ENCODE peak calls at places on chromosomes 12 and 14, in five cellular contexts. One of them, this sample, is unnamed.
A peak's percentile ranks its signal among the peaks of the same experiment; 100 is the strongest.

GRCh38 chr12:117100251-117100650 is 1.0 kb upstream of the TESC start:
- DNase-seq in DMS153: no peak
- DNase-seq in activated CD4-positive, alpha-beta T cell treated with anti-CD3 and anti-CD28 coated beads, Interleukin-2, amount 50 U/mL, for 1 hour: no peak
- DNase-seq in AG20443: peak; percentile 66
- DNase-seq in EL: peak; percentile 15
- DNase-seq in this sample: no peak

GRCh38 chr12:118034429-118035193 is 18.1 kb downstream of the RFC5 start:
- DNase-seq in DMS153: peak; percentile 36
- DNase-seq in activated CD4-positive, alpha-beta T cell treated with anti-CD3 and anti-CD28 coated beads, Interleukin-2, amount 50 U/mL, for 1 hour: no peak
- DNase-seq in AG20443: peak; percentile 68
- DNase-seq in EL: peak; percentile 71
- DNase-seq in this sample: peak; percentile 37

GRCh38 chr12:21296751-21297406 is 37.8 kb downstream of the SLCO1A2 start:
- DNase-seq in DMS153: no peak
- DNase-seq in activated CD4-positive, alpha-beta T cell treated with anti-CD3 and anti-CD28 coated beads, Interleukin-2, amount 50 U/mL, for 1 hour: no peak
- DNase-seq in AG20443: peak; percentile 58
- DNase-seq in EL: peak; percentile 36
- DNase-seq in this sample: no peak

GRCh38 chr14:33377596-33378390 is 439.1 kb downstream of the NPAS3 start:
- DNase-seq in DMS153: no peak
- DNase-seq in activated CD4-positive, alpha-beta T cell treated with anti-CD3 and anti-CD28 coated beads, Interleukin-2, amount 50 U/mL, for 1 hour: no peak
- DNase-seq in AG20443: no peak
- DNase-seq in EL: no peak
- DNase-seq in this sample: no peak

GRCh38 chr12:113302925-113303640 is 31.8 kb downstream of the SLC8B1 start:
- DNase-seq in DMS153: peak; percentile 38
- DNase-seq in activated CD4-positive, alpha-beta T cell treated with anti-CD3 and anti-CD28 coated beads, Interleukin-2, amount 50 U/mL, for 1 hour: no peak
- DNase-seq in AG20443: no peak
- DNase-seq in EL: no peak
- DNase-seq in this sample: no peak

GRCh38 chr12:138898-139534 is 72.4 kb downstream of the IQSEC3 start:
- DNase-seq in DMS153: no peak
- DNase-seq in activated CD4-positive, alpha-beta T cell treated with anti-CD3 and anti-CD28 coated beads, Interleukin-2, amount 50 U/mL, for 1 hour: no peak
- DNase-seq in AG20443: peak; percentile 39
- DNase-seq in EL: peak; percentile 14
- DNase-seq in this sample: no peak

GRCh38 chr12:5561057-5561456 is 129.1 kb downstream of the NTF3 start:
- DNase-seq in DMS153: no peak
- DNase-seq in activated CD4-positive, alpha-beta T cell treated with anti-CD3 and anti-CD28 coated beads, Interleukin-2, amount 50 U/mL, for 1 hour: no peak
- DNase-seq in AG20443: no peak
- DNase-seq in EL: no peak
- DNase-seq in this sample: no peak

GRCh38 chr14:22536853-22537338 is 52.1 kb downstream of the DAD1 start:
- DNase-seq in DMS153: no peak
- DNase-seq in activated CD4-positive, alpha-beta T cell treated with anti-CD3 and anti-CD28 coated beads, Interleukin-2, amount 50 U/mL, for 1 hour: peak; percentile 77
- DNase-seq in AG20443: peak; percentile 93
- DNase-seq in EL: peak; percentile 98
- DNase-seq in this sample: peak; percentile 93

GRCh38 chr14:105167303-105168092 is 1.1 kb downstream of the JAG2 start:
- DNase-seq in DMS153: no peak
- DNase-seq in activated CD4-positive, alpha-beta T cell treated with anti-CD3 and anti-CD28 coated beads, Interleukin-2, amount 50 U/mL, for 1 hour: no peak
- DNase-seq in AG20443: no peak
- DNase-seq in EL: no peak
- DNase-seq in this sample: no peak

GRCh38 chr12:27780612-27781408 is 774 bp upstream of the MANSC4 start:
- DNase-seq in DMS153: no peak
- DNase-seq in activated CD4-positive, alpha-beta T cell treated with anti-CD3 and anti-CD28 coated beads, Interleukin-2, amount 50 U/mL, for 1 hour: peak; percentile 30
- DNase-seq in AG20443: peak; percentile 55
- DNase-seq in EL: peak; percentile 74
- DNase-seq in this sample: no peak

GRCh38 chr14:79333198-79333546 is 878.1 kb downstream of the DIO2 start:
- DNase-seq in DMS153: no peak
- DNase-seq in activated CD4-positive, alpha-beta T cell treated with anti-CD3 and anti-CD28 coated beads, Interleukin-2, amount 50 U/mL, for 1 hour: no peak
- DNase-seq in AG20443: no peak
- DNase-seq in EL: no peak
- DNase-seq in this sample: no peak

GRCh38 chr14:54512393-54512792 is 2.7 kb downstream of the CGRRF1 start:
- DNase-seq in DMS153: no peak
- DNase-seq in activated CD4-positive, alpha-beta T cell treated with anti-CD3 and anti-CD28 coated beads, Interleukin-2, amount 50 U/mL, for 1 hour: no peak
- DNase-seq in AG20443: no peak
- DNase-seq in EL: no peak
- DNase-seq in this sample: no peak

GRCh38 chr12:8145754-8146415 is 10.9 kb upstream of the ZNF705A start:
- DNase-seq in DMS153: no peak
- DNase-seq in activated CD4-positive, alpha-beta T cell treated with anti-CD3 and anti-CD28 coated beads, Interleukin-2, amount 50 U/mL, for 1 hour: no peak
- DNase-seq in AG20443: peak; percentile 75
- DNase-seq in EL: peak; percentile 60
- DNase-seq in this sample: no peak

GRCh38 chr12:19236656-19237055 is 107.1 kb downstream of the PLEKHA5 start:
- DNase-seq in DMS153: no peak
- DNase-seq in activated CD4-positive, alpha-beta T cell treated with anti-CD3 and anti-CD28 coated beads, Interleukin-2, amount 50 U/mL, for 1 hour: no peak
- DNase-seq in AG20443: no peak
- DNase-seq in EL: peak; percentile 36
- DNase-seq in this sample: no peak

GRCh38 chr12:74129702-74130101 is 407.9 kb upstream of the ATXN7L3B start:
- DNase-seq in DMS153: no peak
- DNase-seq in activated CD4-positive, alpha-beta T cell treated with anti-CD3 and anti-CD28 coated beads, Interleukin-2, amount 50 U/mL, for 1 hour: no peak
- DNase-seq in AG20443: no peak
- DNase-seq in EL: no peak
- DNase-seq in this sample: no peak

GRCh38 chr14:58078471-58078870 is 73.5 kb downstream of the ARMH4 start:
- DNase-seq in DMS153: no peak
- DNase-seq in activated CD4-positive, alpha-beta T cell treated with anti-CD3 and anti-CD28 coated beads, Interleukin-2, amount 50 U/mL, for 1 hour: no peak
- DNase-seq in AG20443: no peak
- DNase-seq in EL: peak; percentile 60
- DNase-seq in this sample: no peak

GRCh38 chr12:93634416-93634815 is 42.8 kb upstream of the CRADD start:
- DNase-seq in DMS153: no peak
- DNase-seq in activated CD4-positive, alpha-beta T cell treated with anti-CD3 and anti-CD28 coated beads, Interleukin-2, amount 50 U/mL, for 1 hour: no peak
- DNase-seq in AG20443: peak; percentile 22
- DNase-seq in EL: no peak
- DNase-seq in this sample: no peak

GRCh38 chr14:105316968-105317498 is 2.5 kb downstream of the PACS2 start:
- DNase-seq in DMS153: no peak
- DNase-seq in activated CD4-positive, alpha-beta T cell treated with anti-CD3 and anti-CD28 coated beads, Interleukin-2, amount 50 U/mL, for 1 hour: no peak
- DNase-seq in AG20443: peak; percentile 48
- DNase-seq in EL: no peak
- DNase-seq in this sample: no peak

GRCh38 chr12:113236539-113237354 is 15.5 kb downstream of the TPCN1 start:
- DNase-seq in DMS153: no peak
- DNase-seq in activated CD4-positive, alpha-beta T cell treated with anti-CD3 and anti-CD28 coated beads, Interleukin-2, amount 50 U/mL, for 1 hour: no peak
- DNase-seq in AG20443: peak; percentile 4
- DNase-seq in EL: no peak
- DNase-seq in this sample: no peak

GRCh38 chr12:25653487-25654175 is 100.5 kb upstream of the LMNTD1 start:
- DNase-seq in DMS153: peak; percentile 21
- DNase-seq in activated CD4-positive, alpha-beta T cell treated with anti-CD3 and anti-CD28 coated beads, Interleukin-2, amount 50 U/mL, for 1 hour: no peak
- DNase-seq in AG20443: no peak
- DNase-seq in EL: no peak
- DNase-seq in this sample: no peak

GRCh38 chr14:85528080-85528881 is 1.7 kb upstream of the FLRT2 start:
- DNase-seq in DMS153: no peak
- DNase-seq in activated CD4-positive, alpha-beta T cell treated with anti-CD3 and anti-CD28 coated beads, Interleukin-2, amount 50 U/mL, for 1 hour: no peak
- DNase-seq in AG20443: peak; percentile 61
- DNase-seq in EL: peak; percentile 84
- DNase-seq in this sample: peak; percentile 73

GRCh38 chr14:51978566-51979398 is 10.6 kb upstream of the RTRAF start:
- DNase-seq in DMS153: peak; percentile 46
- DNase-seq in activated CD4-positive, alpha-beta T cell treated with anti-CD3 and anti-CD28 coated beads, Interleukin-2, amount 50 U/mL, for 1 hour: peak; percentile 81
- DNase-seq in AG20443: peak; percentile 79
- DNase-seq in EL: peak; percentile 73
- DNase-seq in this sample: peak; percentile 59

GRCh38 chr14:94771191-94771905 is 1.4 kb upstream of the GSC start:
- DNase-seq in DMS153: no peak
- DNase-seq in activated CD4-positive, alpha-beta T cell treated with anti-CD3 and anti-CD28 coated beads, Interleukin-2, amount 50 U/mL, for 1 hour: no peak
- DNase-seq in AG20443: no peak
- DNase-seq in EL: no peak
- DNase-seq in this sample: no peak

GRCh38 chr14:94288610-94289465 is 4.2 kb downstream of the SERPINA10 start:
- DNase-seq in DMS153: no peak
- DNase-seq in activated CD4-positive, alpha-beta T cell treated with anti-CD3 and anti-CD28 coated beads, Interleukin-2, amount 50 U/mL, for 1 hour: no peak
- DNase-seq in AG20443: peak; percentile 4
- DNase-seq in EL: no peak
- DNase-seq in this sample: no peak

This sample was measured in NCI-H226.